ENCODE peak calls at places on chromosomes 4 and X, in ten cellular contexts. W is mesendoderm, B is left ventricle myocardium inferior, T is lower lobe of right lung, Y is fibroblast of lung, P is PC-3, V is upper lobe of right lung, A is transverse colon, I is A549, N is heart right ventricle. S is an unnamed sample.

GRCh38 chrX:14032383-14032782 is 2.7 kb upstream of the GEMIN8 start:
- DNase-seq in I (peak; percentile 53), N (peak; percentile 38), W (peak; percentile 55), Y (peak; percentile 62), V (no peak), B (no peak), A (peak; percentile 52), P (peak; percentile 66), T (no peak), S (peak; percentile 42)

GRCh38 chr4:168019921-168020320 is 72.4 kb upstream of the ANXA10 start:
- DNase-seq in T (no peak), I (no peak), B (no peak), V (no peak), P (no peak), N (no peak), A (no peak), W (no peak), Y (no peak), S (no peak)

GRCh38 chr4:108044951-108045686 is 55.4 kb downstream of the HADH start:
- DNase-seq in V (no peak), T (no peak), B (no peak), Y (no peak), A (no peak), I (no peak), N (no peak), W (no peak), P (peak; percentile 56), S (no peak)

GRCh38 chr4:114827651-114828050 is 229.0 kb downstream of the UGT8 start:
- DNase-seq in B (no peak), V (no peak), N (no peak), P (no peak), Y (no peak), T (no peak), A (no peak), I (no peak), W (no peak), S (no peak)

GRCh38 chrX:26557691-26558321 is 341.8 kb downstream of the MAGEB5 start:
- DNase-seq in T (no peak), V (peak; percentile 35), I (no peak), W (no peak), A (no peak), Y (no peak), P (no peak), N (no peak), B (no peak), S (no peak)

GRCh38 chrX:40644821-40645358 is 2.5 kb downstream of the CXorf38 start:
- DNase-seq in A (peak; percentile 77), V (peak; percentile 67), T (peak; percentile 57), I (peak; percentile 6), W (peak; percentile 6), B (peak; percentile 25), Y (peak; percentile 73), N (peak; percentile 67), P (peak; percentile 72), S (no peak)

GRCh38 chrX:14412686-14413085 is 116.7 kb upstream of the GLRA2 start:
- DNase-seq in T (no peak), Y (no peak), P (no peak), I (no peak), N (no peak), V (no peak), A (no peak), B (no peak), W (no peak), S (no peak)

GRCh38 chr4:188127157-188127874 is 11.9 kb upstream of the TRIML1 start:
- DNase-seq in T (no peak), Y (peak; percentile 68), I (peak; percentile 67), N (no peak), B (no peak), P (peak; percentile 63), A (no peak), W (peak; percentile 57), V (no peak), S (no peak)

GRCh38 chrX:121000589-121000988 is 15.0 kb upstream of the CT47A1 start:
- DNase-seq in V (no peak), Y (no peak), P (peak; percentile 75), A (no peak), W (peak; percentile 36), T (no peak), N (no peak), I (peak; percentile 33), B (no peak), S (peak; percentile 12)

GRCh38 chrX:7067266-7067665 is 80.2 kb upstream of the STS start:
- DNase-seq in P (no peak), I (no peak), W (no peak), V (no peak), N (no peak), Y (no peak), T (no peak), A (no peak), B (no peak), S (no peak)

GRCh38 chr4:38231626-38232025 is 271.4 kb downstream of the PTTG2 start:
- DNase-seq in T (no peak), Y (no peak), A (peak; percentile 83), W (no peak), P (no peak), B (no peak), V (no peak), I (no peak), N (no peak), S (no peak)

GRCh38 chr4:117134386-117134785 is 49.0 kb upstream of the TRAM1L1 start:
- DNase-seq in I (peak; percentile 36), V (no peak), Y (peak; percentile 82), P (peak; percentile 69), T (no peak), N (no peak), B (no peak), A (no peak), W (peak; percentile 91), S (peak; percentile 70)

GRCh38 chrX:153487590-153488071 is 7.1 kb upstream of the BGN start:
- DNase-seq in I (no peak), N (no peak), W (no peak), V (no peak), T (no peak), Y (no peak), A (no peak), P (no peak), B (peak; percentile 41), S (no peak)

GRCh38 chr4:17511950-17512795 is at the start of gene QDPR:
- DNase-seq in W (peak; percentile 87), Y (peak; percentile 65), I (peak; percentile 69), P (peak; percentile 80), N (peak; percentile 81), V (peak; percentile 94), B (peak; percentile 86), A (peak; percentile 85), T (peak; percentile 90), S (no peak)

GRCh38 chr4:6257243-6258025 is 12.2 kb upstream of the WFS1 start:
- DNase-seq in Y (no peak), T (peak; percentile 53), W (peak; percentile 69), B (no peak), N (no peak), V (peak; percentile 78), P (no peak), I (no peak), A (no peak), S (no peak)

GRCh38 chrX:110987292-110987691 is 108.7 kb upstream of the PAK3 start:
- DNase-seq in Y (no peak), N (no peak), W (peak; percentile 31), B (no peak), V (no peak), A (no peak), T (no peak), P (peak; percentile 16), I (no peak), S (no peak)

GRCh38 chrX:6363193-6363592 is 134.5 kb upstream of the NLGN4X start:
- DNase-seq in Y (no peak), A (no peak), I (no peak), P (no peak), W (peak; percentile 45), B (no peak), N (no peak), V (no peak), T (no peak), S (no peak)

GRCh38 chr4:41752081-41752836 is 3.7 kb upstream of the PHOX2B start:
- DNase-seq in B (no peak), P (no peak), T (no peak), Y (no peak), I (no peak), N (no peak), A (no peak), V (no peak), W (no peak), S (no peak)

DNA sequence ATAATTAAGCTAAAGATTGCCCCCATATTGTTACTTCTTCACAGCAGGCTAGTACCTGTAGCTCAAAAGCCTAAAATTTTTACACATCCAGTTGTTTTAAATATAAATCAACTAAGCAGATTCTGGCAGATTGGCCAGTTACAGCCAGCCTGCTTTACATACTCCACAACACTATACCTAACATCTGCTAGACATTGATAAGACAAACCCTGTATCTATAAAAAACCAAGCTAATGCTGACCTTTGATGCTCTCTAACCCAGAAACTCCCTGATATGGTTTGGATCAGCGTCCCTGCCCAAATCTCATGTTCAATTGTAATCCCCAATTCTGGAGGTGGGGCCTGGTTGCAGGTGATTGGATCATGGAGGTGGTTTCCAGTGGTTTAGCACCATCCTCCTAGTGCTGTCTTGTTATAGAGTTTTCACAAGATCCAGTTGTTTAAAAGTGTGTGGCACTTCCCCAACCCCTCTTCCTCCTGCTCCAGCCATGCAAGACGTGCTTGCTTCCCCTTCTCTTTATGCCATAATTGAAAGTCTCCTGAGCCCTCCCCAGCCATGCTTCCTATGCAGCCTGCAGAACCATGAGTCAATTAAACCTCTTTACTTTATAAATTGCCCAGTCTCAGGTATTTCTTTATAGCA is 39.5 kb downstream of the ZCCHC13 start:
- DNase-seq in B (no peak), Y (no peak), W (no peak), I (no peak), T (no peak), P (no peak), A (no peak), V (no peak), N (no peak), S (no peak)
- H3K27ac ChIP-seq in B (no peak overlapping the region), Y (no peak overlapping the region), W (no peak overlapping the region), I (peak overlapping the region; percentile 81), T (no peak overlapping the region), P (peak overlapping the region; percentile 89), A (no peak overlapping the region), V (no peak overlapping the region), N (no peak overlapping the region), S (no peak overlapping the region)

GRCh38 chr4:170025523-170026252 is 507 bp downstream of the MFAP3L start:
- DNase-seq in I (peak; percentile 3), Y (peak; percentile 15), T (peak; percentile 54), V (no peak), W (peak; percentile 40), N (peak; percentile 12), B (no peak), A (peak; percentile 11), P (no peak), S (no peak)
- H3K4me3 ChIP-seq in I (peak overlapping the region; percentile 98), Y (peak overlapping the region; percentile 43), T (peak overlapping the region; percentile 95), V (peak overlapping the region; percentile 86), W (peak overlapping the region; percentile 59), N (peak overlapping the region; percentile 87), B (peak overlapping the region; percentile 99), A (peak overlapping the region; percentile 72), P (peak overlapping the region; percentile 59), S (peak overlapping the region; percentile 93)

GRCh38 chrX:24293412-24293811 is 20.5 kb downstream of the SUPT20HL2 start:
- DNase-seq in T (no peak), I (no peak), P (no peak), B (no peak), W (no peak), Y (no peak), V (no peak), A (no peak), N (no peak), S (no peak)
- H3K27ac ChIP-seq in T (no peak overlapping the region), I (no peak overlapping the region), P (no peak overlapping the region), B (no peak overlapping the region), W (no peak overlapping the region), Y (no peak overlapping the region), V (no peak overlapping the region), A (peak overlapping the region; percentile 73), N (no peak overlapping the region), S (no peak overlapping the region)

GRCh38 chrX:374566-374965 is 12.1 kb downstream of the PPP2R3B start:
- DNase-seq in W (no peak), Y (no peak), T (no peak), I (no peak), A (no peak), P (no peak), N (no peak), B (no peak), V (no peak), S (no peak)
- H3K4me3 ChIP-seq in W (no peak overlapping the region), Y (peak overlapping the region; percentile 27), T (peak overlapping the region; percentile 47), I (peak overlapping the region; percentile 50), A (no peak overlapping the region), P (peak overlapping the region; percentile 57), N (peak overlapping the region; percentile 47), B (peak overlapping the region; percentile 68), V (no peak overlapping the region), S (no peak overlapping the region)